ENCODE peak calls at places on chromosome 5, in seven cellular contexts. K is BE2C; Z is AG08396; A is germinal center; C is activated CD8-positive, alpha-beta T cell treated with anti-CD3 and anti-CD28 coated beads for 36 hours; N is IMR-90; J is NAMALWA. L is an unnamed sample.

GRCh38 chr5:107135391-107135790 is 535.3 kb downstream of the EFNA5 start:
- DNase-seq in K (no peak), Z (no peak), A (no peak), C (no peak), N (peak; percentile 38), J (no peak), L (no peak)

GRCh38 chr5:169442354-169443248 is 141.0 kb upstream of the SPDL1 start:
- DNase-seq in K (no peak), Z (no peak), A (no peak), C (no peak), N (no peak), J (no peak), L (no peak)

GRCh38 chr5:54628049-54628448 is 110.5 kb downstream of the SNX18 start:
- DNase-seq in K (no peak), Z (no peak), A (no peak), C (no peak), N (no peak), J (no peak), L (no peak)

GRCh38 chr5:170596482-170596881 is 92.7 kb downstream of the KCNIP1 start:
- DNase-seq in K (peak; percentile 41), Z (no peak), A (no peak), C (no peak), N (no peak), J (no peak), L (peak; percentile 34)

GRCh38 chr5:149824115-149824514 is 94.0 kb downstream of the PPARGC1B start:
- DNase-seq in K (no peak), Z (no peak), A (no peak), C (no peak), N (no peak), J (no peak), L (no peak)

GRCh38 chr5:74633710-74634109 is 6.8 kb downstream of the ENC1 start:
- DNase-seq in K (no peak), Z (no peak), A (no peak), C (no peak), N (no peak), J (no peak), L (no peak)

GRCh38 chr5:34651791-34652190 is 4.3 kb upstream of the RAI14 start:
- DNase-seq in K (no peak), Z (no peak), A (no peak), C (no peak), N (no peak), J (no peak), L (no peak)

GRCh38 chr5:2910401-2911175 is 159.1 kb upstream of the IRX2 start:
- DNase-seq in K (no peak), Z (no peak), A (no peak), C (no peak), N (no peak), J (no peak), L (no peak)

GRCh38 chr5:100479079-100479688 is 56.0 kb upstream of the FAM174A start:
- DNase-seq in K (peak; percentile 15), Z (no peak), A (no peak), C (no peak), N (peak; percentile 7), J (peak; percentile 56), L (no peak)

GRCh38 chr5:127838661-127839060 is 135.5 kb downstream of the CCDC192 start:
- DNase-seq in K (no peak), Z (peak; percentile 10), A (no peak), C (peak; percentile 2), N (peak; percentile 64), J (no peak), L (no peak)

GRCh38 chr5:96752341-96753016 is 55.3 kb downstream of the ERAP1 start:
- DNase-seq in K (peak; percentile 66), Z (peak; percentile 29), A (peak; percentile 39), C (peak; percentile 44), N (peak; percentile 69), J (peak; percentile 71), L (peak; percentile 68)

GRCh38 chr5:127101533-127101932 is 28.2 kb upstream of the C5orf63 start:
- DNase-seq in K (no peak), Z (no peak), A (no peak), C (no peak), N (no peak), J (no peak), L (peak; percentile 6)

GRCh38 chr5:137051165-137051564 is 448.0 kb downstream of the SPOCK1 start:
- DNase-seq in K (no peak), Z (peak; percentile 51), A (no peak), C (no peak), N (peak; percentile 11), J (no peak), L (no peak)

GRCh38 chr5:107389130-107389553 is 281.6 kb downstream of the EFNA5 start:
- DNase-seq in K (no peak), Z (no peak), A (peak; percentile 13), C (peak; percentile 35), N (peak; percentile 54), J (peak; percentile 95), L (peak; percentile 43)

GRCh38 chr5:158783382-158783781 is 316.3 kb downstream of the EBF1 start:
- DNase-seq in K (no peak), Z (no peak), A (no peak), C (no peak), N (no peak), J (no peak), L (no peak)

GRCh38 chr5:161921781-161922180 is 73.9 kb downstream of the GABRA1 start:
- DNase-seq in K (no peak), Z (no peak), A (no peak), C (no peak), N (no peak), J (no peak), L (no peak)

GRCh38 chr5:154395407-154396106 is 50.2 kb upstream of the SAP30L start:
- DNase-seq in K (no peak), Z (no peak), A (peak; percentile 30), C (no peak), N (no peak), J (peak; percentile 73), L (no peak)

GRCh38 chr5:145991044-145991575 is 54.7 kb downstream of the SH3RF2 start:
- DNase-seq in K (no peak), Z (no peak), A (no peak), C (no peak), N (peak; percentile 68), J (no peak), L (no peak)

GRCh38 chr5:78666041-78666444 is 17.5 kb upstream of the LHFPL2 start:
- DNase-seq in K (peak; percentile 23), Z (no peak), A (no peak), C (no peak), N (peak; percentile 63), J (no peak), L (peak; percentile 28)

GRCh38 chr5:53983568-53984465 is 326.6 kb downstream of the ARL15 start:
- DNase-seq in K (no peak), Z (no peak), A (no peak), C (no peak), N (peak; percentile 26), J (no peak), L (no peak)

GRCh38 chr5:133421394-133421793 is 190.9 kb downstream of the FSTL4 start:
- DNase-seq in K (peak; percentile 64), Z (peak; percentile 37), A (peak; percentile 48), C (peak; percentile 45), N (no peak), J (peak; percentile 65), L (peak; percentile 62)

GRCh38 chr5:420632-421286 is 22.2 kb upstream of the EXOC3 start:
- DNase-seq in K (no peak), Z (no peak), A (no peak), C (no peak), N (no peak), J (no peak), L (no peak)

GRCh38 chr5:134174841-134175839 is 1.6 kb downstream of the SKP1 start:
- DNase-seq in K (no peak), Z (no peak), A (no peak), C (no peak), N (peak; percentile 67), J (peak; percentile 36), L (no peak)

GRCh38 chr5:132064140-132064539 is 3.7 kb downstream of the IL3 start:
- DNase-seq in K (no peak), Z (no peak), A (no peak), C (no peak), N (no peak), J (peak; percentile 9), L (no peak)

GRCh38 chr5:72441094-72441723 is 66.0 kb downstream of the ZNF366 start:
- DNase-seq in K (no peak), Z (no peak), A (no peak), C (no peak), N (peak; percentile 31), J (no peak), L (no peak)

GRCh38 chr5:17378346-17378984 is 119.6 kb upstream of the TAF11L2 start:
- DNase-seq in K (no peak), Z (peak; percentile 35), A (no peak), C (no peak), N (peak; percentile 86), J (no peak), L (no peak)

GRCh38 chr5:177186645-177187044 is 53.1 kb downstream of the NSD1 start:
- DNase-seq in K (no peak), Z (no peak), A (no peak), C (no peak), N (no peak), J (no peak), L (no peak)

GRCh38 chr5:59275537-59276276 is 617.8 kb downstream of the PDE4D start:
- DNase-seq in K (no peak), Z (peak; percentile 16), A (peak; percentile 5), C (no peak), N (peak; percentile 6), J (peak; percentile 33), L (peak; percentile 70)

L was measured in retina.